ENCODE peak calls at places on chromosome 10, in eight cellular contexts. A, Y, E, R, U, G, B and D are unnamed samples.

GRCh38 chr10:73248259-73248724 is 1.2 kb upstream of the DNAJC9 start:
- DNase-seq in A (no peak), Y (no peak), E (no peak), R (no peak), U (no peak), G (no peak), B (no peak), D (no peak)

GRCh38 chr10:76113952-76114351 is 682.5 kb downstream of the LRMDA start:
- DNase-seq in A (no peak), Y (no peak), E (no peak), R (no peak), U (no peak), G (no peak), B (no peak), D (no peak)

GRCh38 chr10:119253433-119254174 is 46.2 kb downstream of the GRK5 start:
- DNase-seq in A (peak), Y (peak), E (peak), R (peak), U (peak), G (peak), B (no peak), D (peak)

GRCh38 chr10:109914966-109915365 is 8.3 kb downstream of the XPNPEP1 start:
- DNase-seq in A (no peak), Y (peak), E (peak), R (no peak), U (peak), G (no peak), B (no peak), D (no peak)

GRCh38 chr10:110211455-110211843 is 4.0 kb downstream of the MXI1 start:
- DNase-seq in A (no peak), Y (no peak), E (no peak), R (no peak), U (no peak), G (no peak), B (no peak), D (no peak)

GRCh38 chr10:91682912-91683311 is 50.0 kb upstream of the PPP1R3C start:
- DNase-seq in A (no peak), Y (peak), E (no peak), R (no peak), U (no peak), G (no peak), B (no peak), D (no peak)

GRCh38 chr10:75825220-75825619 is 393.8 kb downstream of the LRMDA start:
- DNase-seq in A (no peak), Y (no peak), E (no peak), R (no peak), U (no peak), G (no peak), B (no peak), D (no peak)

GRCh38 chr10:25082276-25083204 is 66.1 kb downstream of the THNSL1 start:
- DNase-seq in A (no peak), Y (no peak), E (no peak), R (no peak), U (no peak), G (no peak), B (no peak), D (no peak)

GRCh38 chr10:112821663-112822062 is 128.4 kb upstream of the TCF7L2 start:
- DNase-seq in A (no peak), Y (no peak), E (no peak), R (no peak), U (no peak), G (no peak), B (no peak), D (no peak)

DNA sequence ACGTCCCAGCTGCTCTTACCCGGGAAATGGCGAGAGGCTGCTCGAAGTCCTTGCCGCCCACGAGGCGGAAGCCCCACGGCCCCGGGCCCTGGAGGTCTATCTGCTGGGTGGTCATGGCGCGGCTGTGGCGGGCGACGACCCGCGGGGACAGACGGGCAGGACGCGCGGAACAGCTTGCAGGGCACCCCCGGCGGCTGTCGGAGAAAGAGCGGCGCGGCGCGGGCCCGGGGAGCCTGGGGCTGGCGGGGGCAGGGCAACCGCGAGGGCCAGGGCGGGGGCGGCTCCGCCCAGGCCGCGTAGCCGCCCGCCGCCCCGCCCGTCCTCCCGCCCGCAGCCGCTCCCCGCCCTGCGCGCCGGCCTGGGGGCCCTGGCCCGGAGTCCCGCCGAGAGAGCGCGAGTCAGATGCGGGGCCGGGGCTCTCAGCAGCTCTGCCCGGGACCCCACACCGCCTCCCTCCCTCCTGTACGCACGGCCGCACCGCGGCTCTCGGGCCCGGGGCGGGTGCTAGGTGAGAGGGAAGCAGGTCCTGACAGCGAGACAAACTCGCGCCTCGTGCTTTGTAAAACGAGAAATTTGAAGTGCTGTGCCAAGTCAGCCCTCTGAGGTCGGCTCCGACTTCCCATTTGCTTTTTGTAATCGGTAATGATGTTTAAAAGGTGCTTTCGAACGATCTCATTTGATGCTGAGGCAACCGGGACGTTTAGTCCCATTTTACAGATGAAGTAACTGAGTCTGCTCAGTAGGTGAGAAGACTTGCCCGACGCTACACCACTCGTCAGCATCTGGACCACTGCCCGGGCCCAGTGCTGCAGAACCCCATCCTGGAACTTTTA is at the start of gene PDLIM1:
- DNase-seq in A (peak), Y (peak), E (no peak), R (peak), U (peak), G (peak), B (peak), D (peak)
- TF ChIP-seq POLR2A in A (no peak), Y (peak), E (peak), R (peak), U (peak), G (peak), B (peak), D (no peak)

GRCh38 chr10:45000764-45001381 is at the start of gene ZNF22:
- DNase-seq in A (peak), Y (peak), E (no peak), R (peak), U (peak), G (no peak), B (peak), D (peak)
- TF ChIP-seq CTCF in A (no peak), Y (peak), E (no peak), R (no peak), U (peak), G (no peak), B (no peak), D (no peak)

GRCh38 chr10:132331259-132331955 is 586 bp upstream of the LRRC27 start:
- DNase-seq in A (peak), Y (no peak), E (no peak), R (no peak), U (no peak), G (no peak), B (no peak), D (no peak)
- TF ChIP-seq POLR2A in A (no peak), Y (no peak), E (no peak), R (no peak), U (peak), G (no peak), B (no peak), D (no peak)

DNA sequence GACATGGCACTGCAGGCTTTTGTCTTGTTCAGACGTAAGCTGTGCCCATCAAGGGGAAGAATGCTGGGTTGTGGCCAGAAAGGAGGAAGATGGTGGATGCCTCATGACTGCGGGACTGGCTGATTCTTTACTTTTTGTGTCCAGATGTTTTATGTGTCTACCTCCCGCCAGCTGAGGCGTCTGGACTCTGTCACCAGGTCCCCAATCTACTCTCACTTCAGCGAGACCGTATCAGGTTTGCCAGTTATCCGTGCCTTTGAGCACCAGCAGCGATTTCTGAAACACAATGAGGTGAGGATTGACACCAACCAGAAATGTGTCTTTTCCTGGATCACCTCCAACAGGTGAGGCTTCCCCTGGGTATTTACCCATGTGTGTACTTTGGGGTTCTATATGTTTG is 53.5 kb downstream of the ABCC2 start:
- DNase-seq in A (no peak), Y (no peak), E (no peak), R (no peak), U (no peak), G (no peak), B (no peak), D (no peak)
- TF ChIP-seq CTCF in A (no peak), Y (no peak), E (no peak), R (no peak), U (no peak), G (no peak), B (no peak), D (no peak)

DNA sequence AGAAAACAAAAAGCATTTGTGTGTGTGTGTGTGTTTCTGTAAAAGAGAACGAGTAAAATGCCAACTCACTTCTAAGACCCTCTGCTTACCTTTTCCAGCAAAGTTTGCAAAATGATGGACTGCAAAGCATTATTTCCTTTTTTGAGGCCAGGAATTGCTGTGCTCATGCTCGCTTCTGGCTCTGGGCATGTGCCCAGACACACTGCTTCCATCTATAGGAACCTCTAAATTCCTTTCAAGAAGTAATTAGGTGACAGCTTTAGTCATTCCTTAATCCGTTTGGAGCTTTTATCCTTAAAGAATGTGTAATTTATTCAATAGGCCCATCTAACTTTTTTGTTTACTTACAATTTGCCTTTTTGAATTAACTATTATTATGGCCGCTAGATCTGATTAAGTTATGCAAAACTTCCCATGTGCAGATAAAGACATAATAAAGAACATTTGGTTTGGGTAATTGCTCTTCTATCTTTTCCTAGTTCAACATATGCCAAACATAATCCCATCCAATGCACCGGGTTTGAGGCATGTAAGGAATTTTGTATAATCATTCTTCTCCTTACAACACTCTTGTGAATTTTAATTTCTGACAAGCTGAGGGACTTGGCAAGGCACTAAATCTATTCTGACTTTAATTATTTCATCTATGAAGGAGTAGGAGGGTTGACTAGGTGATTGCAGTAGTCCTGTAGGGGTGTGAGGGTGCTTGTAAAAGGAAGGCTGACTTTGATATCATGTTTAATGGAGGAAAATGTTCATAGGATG is 34.7 kb downstream of the A1CF start:
- DNase-seq in A (no peak), Y (no peak), E (no peak), R (no peak), U (no peak), G (no peak), B (no peak), D (no peak)
- TF ChIP-seq POLR2A in A (no peak), Y (no peak), E (no peak), R (no peak), U (no peak), G (no peak), B (no peak), D (no peak)

GRCh38 chr10:107165007-107165406 is 501 bp upstream of the SORCS1 start:
- DNase-seq in A (peak), Y (no peak), E (no peak), R (no peak), U (no peak), G (no peak), B (no peak), D (no peak)

GRCh38 chr10:107168739-107169138 is 4.2 kb upstream of the SORCS1 start:
- DNase-seq in A (no peak), Y (no peak), E (no peak), R (no peak), U (no peak), G (no peak), B (no peak), D (no peak)

GRCh38 chr10:107166378-107166777 is 1.9 kb upstream of the SORCS1 start:
- DNase-seq in A (no peak), Y (no peak), E (no peak), R (no peak), U (no peak), G (no peak), B (no peak), D (no peak)

GRCh38 chr10:107163904-107164861 is at the start of gene SORCS1:
- DNase-seq in A (peak), Y (no peak), E (no peak), R (no peak), U (no peak), G (no peak), B (no peak), D (no peak)

DNA sequence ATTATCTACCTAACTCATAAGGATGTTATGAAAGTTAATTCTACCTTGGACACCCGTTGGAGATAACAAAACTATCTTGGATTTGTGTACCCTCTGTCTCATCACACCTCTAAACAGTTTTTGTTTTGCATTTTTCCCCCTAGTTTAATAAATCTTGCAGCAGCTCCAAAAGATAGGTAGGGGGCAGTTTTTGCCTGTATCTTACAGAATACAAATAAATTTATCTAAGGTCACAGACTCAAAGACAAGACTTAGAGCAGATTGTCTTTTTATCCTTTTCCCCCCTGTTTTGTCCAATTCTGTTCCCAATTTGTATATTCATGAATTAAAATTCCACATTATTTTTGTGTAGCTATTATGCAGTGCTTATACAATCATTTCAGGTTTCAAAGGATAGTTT is 5.0 kb upstream of the SORCS1 start:
- DNase-seq in A (no peak), Y (no peak), E (no peak), R (no peak), U (no peak), G (no peak), B (no peak), D (no peak)
- TF ChIP-seq CTCF in A (no peak), Y (no peak), E (no peak), R (no peak), U (no peak), G (no peak), B (no peak), D (no peak)

GRCh38 chr10:123149162-123149567 is 1.2 kb downstream of the HMX2 start:
- DNase-seq in A (no peak), Y (no peak), E (no peak), R (no peak), U (no peak), G (no peak), B (no peak), D (no peak)

GRCh38 chr10:123148414-123149161 is 652 bp downstream of the HMX2 start:
- DNase-seq in A (no peak), Y (no peak), E (no peak), R (no peak), U (no peak), G (no peak), B (no peak), D (no peak)

GRCh38 chr10:123149568-123150228 is 1.8 kb downstream of the HMX2 start:
- DNase-seq in A (peak), Y (peak), E (no peak), R (no peak), U (no peak), G (no peak), B (no peak), D (no peak)

GRCh38 chr10:123150986-123151738 is 3.0 kb upstream of the BUB3 start:
- DNase-seq in A (no peak), Y (peak), E (no peak), R (no peak), U (no peak), G (no peak), B (no peak), D (no peak)

GRCh38 chr10:123150229-123150985 is 2.5 kb downstream of the HMX2 start:
- DNase-seq in A (no peak), Y (no peak), E (no peak), R (no peak), U (no peak), G (no peak), B (no peak), D (no peak)
- TF ChIP-seq POLR2A in A (no peak), Y (no peak), E (no peak), R (no peak), U (no peak), G (no peak), B (no peak), D (no peak)

GRCh38 chr10:117112220-117112619 is 25.9 kb downstream of the VAX1 start:
- DNase-seq in A (no peak), Y (no peak), E (peak), R (no peak), U (no peak), G (no peak), B (no peak), D (no peak)
- TF ChIP-seq CTCF in A (no peak), Y (no peak), E (peak), R (peak), U (no peak), G (no peak), B (no peak), D (no peak)

GRCh38 chr10:97774811-97775294 is 3.1 kb upstream of the SFRP5 start:
- DNase-seq in A (no peak), Y (no peak), E (no peak), R (no peak), U (no peak), G (no peak), B (peak), D (no peak)

GRCh38 chr10:97771055-97771811 is 566 bp downstream of the SFRP5 start:
- DNase-seq in A (peak), Y (peak), E (no peak), R (no peak), U (no peak), G (no peak), B (no peak), D (no peak)

GRCh38 chr10:97773096-97773495 is 1.3 kb upstream of the SFRP5 start:
- DNase-seq in A (no peak), Y (no peak), E (no peak), R (no peak), U (no peak), G (no peak), B (no peak), D (no peak)

GRCh38 chr10:97770265-97770664 is 1.5 kb downstream of the SFRP5 start:
- DNase-seq in A (no peak), Y (no peak), E (no peak), R (no peak), U (no peak), G (no peak), B (no peak), D (no peak)

DNA sequence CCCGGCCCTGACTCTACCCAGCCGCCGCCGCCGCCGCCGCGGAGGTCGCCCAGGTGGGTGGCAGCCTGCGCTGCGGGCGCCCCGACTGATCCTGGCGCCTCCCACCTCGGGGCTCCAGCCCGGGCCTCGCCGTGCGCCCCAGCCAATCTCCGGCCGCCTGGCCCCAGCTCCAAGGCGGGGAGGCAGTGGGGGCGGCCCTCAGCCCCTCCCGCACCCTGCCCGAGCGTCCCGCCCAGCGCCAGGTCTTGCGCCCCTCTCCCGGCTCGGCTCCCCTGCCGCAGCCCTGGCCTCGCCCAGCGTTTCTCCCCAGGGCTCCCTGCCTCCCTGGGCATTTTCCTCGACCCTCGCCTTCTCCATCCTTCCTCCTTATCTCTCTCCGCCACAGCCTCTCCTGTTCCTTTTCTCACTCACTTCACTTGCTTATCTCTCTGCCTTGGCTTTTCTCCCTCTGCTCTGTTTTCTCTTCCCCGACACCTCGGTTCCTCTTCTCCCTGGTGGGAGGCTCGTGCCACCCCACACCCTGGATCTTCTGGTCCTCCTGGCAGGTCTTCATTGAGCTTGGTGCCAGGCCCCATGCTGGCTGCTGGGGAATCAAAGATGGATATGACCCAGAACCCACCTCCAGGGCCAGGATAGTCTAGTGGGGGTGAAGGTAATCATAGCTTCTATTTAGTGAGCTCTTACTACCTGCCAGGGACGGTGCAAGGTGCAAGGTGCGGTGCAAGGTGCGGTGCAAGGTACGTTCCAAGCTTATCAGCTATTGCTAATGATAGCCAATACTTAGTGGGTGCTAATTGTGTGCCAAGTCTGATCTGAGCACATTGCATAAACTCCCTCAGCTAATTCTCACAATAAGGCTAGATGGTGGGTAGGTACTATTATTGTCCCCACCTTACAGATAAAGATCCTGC is at the start of gene SFRP5:
- DNase-seq in A (no peak), Y (no peak), E (no peak), R (no peak), U (no peak), G (no peak), B (no peak), D (no peak)
- TF ChIP-seq POLR2A in A (no peak), Y (no peak), E (no peak), R (no peak), U (no peak), G (no peak), B (no peak), D (no peak)

DNA sequence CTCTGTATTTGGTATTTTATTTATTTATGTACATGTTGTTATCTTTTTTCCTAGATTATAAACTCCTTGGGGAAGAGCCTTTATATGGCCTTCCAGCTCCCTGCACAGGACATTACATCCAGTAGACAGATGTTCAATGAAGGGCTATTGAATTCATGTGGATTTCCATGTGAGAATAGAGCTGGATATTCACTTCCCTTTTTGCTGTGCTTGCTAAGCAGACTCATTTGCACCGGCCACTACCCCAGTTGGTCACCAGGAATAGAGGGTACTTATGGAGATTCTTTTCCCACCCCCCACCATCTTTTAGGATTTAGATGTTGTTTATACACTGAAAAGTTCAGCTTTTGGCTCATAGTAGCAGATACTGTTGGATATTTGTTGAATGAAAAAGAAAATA is 374.1 kb downstream of the NRG3 start:
- DNase-seq in A (no peak), Y (no peak), E (no peak), R (no peak), U (no peak), G (no peak), B (no peak), D (no peak)
- TF ChIP-seq CTCF in A (no peak), Y (no peak), E (no peak), R (no peak), U (no peak), G (no peak), B (no peak), D (no peak)